ENCODE peak calls at places on chromosome 20, in eight cellular contexts. Z is activated T-helper 1 cell treated with anti-CD3 and anti-CD28 coated beads, Interleukin-2, amount 50 U/mL, for 16 hours; O is Calu3; I is CD4-positive, CD25-positive, alpha-beta regulatory T cell; K is tibial nerve; T is iris pigment epithelial cell; V is H54; M is lung microvascular endothelial cell. F is an unnamed sample.

GRCh38 chr20:62051901-62052255 is 13.8 kb downstream of the TAF4 start:
- DNase-seq in O (no peak), Z (no peak), I (no peak), M (no peak), V (no peak), T (no peak), K (no peak), F (no peak)

GRCh38 chr20:23637282-23638221 is at the start of gene CST3:
- DNase-seq in V (peak), Z (no peak), T (peak), K (peak), O (peak), I (no peak), M (peak), F (peak)

GRCh38 chr20:3167738-3168078 is 5.6 kb downstream of the LZTS3 start:
- DNase-seq in M (no peak), T (no peak), K (no peak), O (no peak), V (no peak), I (no peak), Z (no peak), F (no peak)

GRCh38 chr20:31595380-31595653 is 9.8 kb upstream of the ID1 start:
- DNase-seq in K (no peak), I (no peak), V (no peak), Z (no peak), T (no peak), M (no peak), O (no peak), F (no peak)

GRCh38 chr20:62044671-62045070 is 21.0 kb downstream of the TAF4 start:
- DNase-seq in Z (no peak), M (no peak), K (no peak), I (no peak), O (no peak), T (no peak), V (no peak), F (no peak)

GRCh38 chr20:2236266-2236665 is 59.5 kb upstream of the TGM3 start:
- DNase-seq in Z (no peak), O (no peak), M (peak), T (no peak), V (no peak), I (no peak), K (no peak), F (no peak)

GRCh38 chr20:46646659-46647380 is 4.4 kb downstream of the SLC13A3 start:
- DNase-seq in M (no peak), K (no peak), Z (no peak), I (no peak), T (no peak), O (no peak), V (no peak), F (no peak)

GRCh38 chr20:38043512-38044300 is 10.2 kb downstream of the RPRD1B start:
- DNase-seq in M (peak), T (peak), I (no peak), O (no peak), K (no peak), V (peak), Z (no peak), F (peak)

GRCh38 chr20:3818155-3819151 is 1.9 kb upstream of the AP5S1 start:
- DNase-seq in I (no peak), V (peak), Z (no peak), K (peak), O (peak), M (peak), T (peak), F (peak)

GRCh38 chr20:57220187-57221165 is 46.0 kb downstream of the BMP7 start:
- DNase-seq in O (no peak), I (no peak), Z (no peak), V (no peak), K (no peak), T (no peak), M (no peak), F (no peak)

GRCh38 chr20:36745234-36745926 is 510 bp downstream of the NDRG3 start:
- DNase-seq in V (peak), I (no peak), M (peak), T (no peak), O (no peak), Z (no peak), K (no peak), F (no peak)

GRCh38 chr20:59055302-59055701 is 12.7 kb upstream of the PRELID3B start:
- DNase-seq in T (peak), K (peak), M (peak), O (peak), V (no peak), I (no peak), Z (no peak), F (no peak)

GRCh38 chr20:44716309-44717106 is 1.3 kb downstream of the CCN5 start:
- DNase-seq in V (no peak), K (no peak), T (no peak), M (no peak), Z (no peak), I (no peak), O (no peak), F (no peak)

GRCh38 chr20:41046716-41047115 is 18.1 kb downstream of the TOP1 start:
- DNase-seq in K (no peak), V (no peak), M (peak), Z (no peak), T (peak), O (no peak), I (no peak), F (no peak)